ENCODE peak calls at places on chromosomes 4 and X, in nine cellular contexts. U, N, B, A, K, C, H, O and L are unnamed samples.

GRCh38 chr4:8215001-8215427 is 15.9 kb downstream of the SH3TC1 start:
- DNase-seq in A (peak; percentile 62), O (no peak), C (no peak), K (peak; percentile 64), H (peak; percentile 54), B (peak; percentile 79), U (peak; percentile 77), N (no peak), L (no peak)

GRCh38 chr4:109298279-109299010 is 4.0 kb downstream of the COL25A1 start:
- DNase-seq in U (no peak), H (no peak), B (no peak), N (no peak), O (no peak), K (no peak), A (peak; percentile 21), C (no peak), L (no peak)

GRCh38 chr4:4492161-4492847 is 49.5 kb downstream of the STX18 start:
- DNase-seq in O (no peak), C (no peak), H (no peak), A (no peak), N (no peak), U (peak; percentile 58), K (peak; percentile 33), B (peak; percentile 71), L (no peak)

GRCh38 chr4:120865985-120866384 is 56.5 kb downstream of the PRDM5 start:
- DNase-seq in A (no peak), B (no peak), K (no peak), C (no peak), H (no peak), U (peak; percentile 27), N (no peak), O (no peak), L (no peak)

GRCh38 chrX:25020391-25021131 is 4.8 kb upstream of the ARX start:
- DNase-seq in U (no peak), A (no peak), C (no peak), H (no peak), K (no peak), B (no peak), O (no peak), N (no peak), L (no peak)

GRCh38 chr4:89863533-89863932 is 26.6 kb upstream of the SNCA start:
- DNase-seq in K (no peak), O (no peak), A (no peak), N (no peak), C (no peak), U (no peak), B (no peak), H (no peak), L (no peak)

GRCh38 chr4:137387924-137388323 is 144.4 kb downstream of the PCDH18 start:
- DNase-seq in U (peak; percentile 77), B (peak; percentile 90), A (no peak), N (no peak), H (no peak), O (no peak), C (no peak), K (peak; percentile 43), L (no peak)

GRCh38 chrX:12978205-12979010 is 3.5 kb downstream of the TMSB4X start:
- DNase-seq in A (peak; percentile 64), K (no peak), N (no peak), O (peak; percentile 78), C (no peak), U (peak; percentile 85), H (peak; percentile 37), B (peak; percentile 91), L (no peak)

GRCh38 chr4:138035781-138036258 is 206.3 kb downstream of the SLC7A11 start:
- DNase-seq in C (no peak), N (no peak), U (peak; percentile 73), B (peak; percentile 76), K (no peak), A (peak; percentile 13), O (no peak), H (no peak), L (no peak)

GRCh38 chr4:7630559-7631287 is 196.0 kb upstream of the PSAPL1 start:
- DNase-seq in K (peak; percentile 61), U (peak; percentile 82), A (peak; percentile 37), H (peak; percentile 71), N (peak; percentile 80), O (no peak), C (no peak), B (peak; percentile 93), L (no peak)

GRCh38 chr4:72110886-72111285 is 79.1 kb downstream of the NPFFR2 start:
- DNase-seq in O (no peak), U (no peak), A (no peak), K (no peak), B (peak; percentile 3), C (no peak), H (no peak), N (no peak), L (no peak)

GRCh38 chr4:35885081-35885480 is 359.2 kb downstream of the ARAP2 start:
- DNase-seq in O (no peak), U (no peak), C (no peak), B (no peak), H (no peak), N (no peak), A (no peak), K (no peak), L (no peak)

GRCh38 chr4:73679836-73680235 is 59.6 kb upstream of the RASSF6 start:
- DNase-seq in N (no peak), K (peak; percentile 64), A (no peak), U (peak; percentile 57), O (no peak), B (peak; percentile 91), C (no peak), H (no peak), L (no peak)

GRCh38 chr4:97624204-97624603 is 519.1 kb downstream of the STPG2 start:
- DNase-seq in H (no peak), A (no peak), C (no peak), N (no peak), O (no peak), B (no peak), U (no peak), K (no peak), L (no peak)

DNA sequence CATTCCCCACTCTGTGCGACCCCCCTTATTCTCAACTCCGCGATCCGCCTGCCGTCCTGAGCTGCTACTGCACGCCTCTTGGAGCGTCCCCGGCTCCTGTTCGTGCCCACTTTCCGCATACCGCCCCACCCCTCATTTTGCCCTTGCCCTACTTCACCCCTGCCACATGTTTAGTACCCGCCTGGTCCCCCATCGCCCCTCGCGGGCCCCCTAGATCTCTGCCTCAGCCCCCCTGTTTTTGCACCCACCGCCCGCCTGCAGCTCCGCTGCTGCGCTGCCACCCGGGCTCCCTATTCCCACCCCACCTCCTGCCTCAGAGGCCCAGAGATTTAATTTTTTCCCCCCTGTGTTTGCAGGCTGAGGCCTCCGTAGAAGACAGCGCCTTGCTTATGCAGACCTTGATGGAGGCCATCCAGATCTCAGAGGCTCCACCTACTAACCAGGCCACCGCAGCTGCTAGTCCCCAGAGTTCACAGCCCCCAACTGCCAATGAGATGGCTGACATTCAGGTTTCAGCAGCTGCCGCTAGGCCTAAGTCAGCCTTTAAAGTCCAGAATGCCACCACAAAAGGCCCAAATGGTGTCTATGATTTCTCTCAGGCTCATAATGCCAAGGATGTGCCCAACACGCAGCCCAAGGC is 1.4 kb downstream of the MAGED1 start:
- DNase-seq in U (peak; percentile 38), K (no peak), O (peak; percentile 27), B (peak; percentile 37), N (peak; percentile 17), A (peak; percentile 58), C (no peak), H (peak; percentile 25), L (peak; percentile 68)
- TF ChIP-seq CTCF in U (peak; percentile 5), K (no peak), O (no peak), B (no peak), N (no peak), A (no peak), C (no peak), H (no peak), L (peak; percentile 29)

GRCh38 chr4:2415213-2415612 is 3.2 kb downstream of the ZFYVE28 start:
- DNase-seq in C (no peak), U (no peak), H (no peak), O (no peak), B (no peak), K (no peak), A (no peak), N (no peak), L (no peak)

GRCh38 chr4:2412534-2412884 is 5.9 kb downstream of the ZFYVE28 start:
- DNase-seq in A (peak; percentile 15), O (peak; percentile 83), H (no peak), U (no peak), K (no peak), C (no peak), B (no peak), N (no peak), L (no peak)

GRCh38 chr4:2413821-2414610 is 4.4 kb downstream of the ZFYVE28 start:
- DNase-seq in N (no peak), A (no peak), K (no peak), B (no peak), C (no peak), U (peak; percentile 33), H (no peak), O (peak; percentile 87), L (no peak)

GRCh38 chr4:2411786-2412510 is 6.5 kb downstream of the ZFYVE28 start:
- DNase-seq in H (no peak), O (no peak), B (no peak), N (no peak), A (no peak), C (no peak), U (no peak), K (no peak), L (no peak)

GRCh38 chr4:2412885-2413716 is 5.3 kb downstream of the ZFYVE28 start:
- DNase-seq in A (peak; percentile 89), C (peak; percentile 78), K (peak; percentile 81), O (peak; percentile 91), N (peak; percentile 86), H (peak; percentile 63), U (peak; percentile 88), B (peak; percentile 86), L (no peak)
- TF ChIP-seq CTCF in A (peak; percentile 68), C (peak; percentile 61), K (peak; percentile 76), O (peak; percentile 36), N (peak; percentile 45), H (peak; percentile 24), U (peak; percentile 54), B (peak; percentile 43), L (peak; percentile 79)

GRCh38 chr4:187046471-187046870 is 322.8 kb upstream of the FAT1 start:
- DNase-seq in C (no peak), O (no peak), A (no peak), K (no peak), H (no peak), N (no peak), U (no peak), B (no peak), L (no peak)
- TF ChIP-seq CTCF in C (no peak), O (no peak), A (no peak), K (no peak), H (no peak), N (no peak), U (no peak), B (no peak), L (no peak)

GRCh38 chr4:94626942-94627341 is 130.8 kb upstream of the BMPR1B start:
- DNase-seq in H (no peak), C (no peak), N (no peak), O (no peak), A (no peak), B (no peak), K (no peak), U (no peak), L (no peak)

GRCh38 chr4:94623507-94623906 is 134.2 kb upstream of the BMPR1B start:
- DNase-seq in K (no peak), O (no peak), B (peak; percentile 16), C (no peak), N (no peak), U (no peak), H (no peak), A (no peak), L (no peak)

GRCh38 chr4:94621491-94622080 is 136.2 kb upstream of the BMPR1B start:
- DNase-seq in U (peak; percentile 47), O (no peak), A (peak; percentile 15), H (no peak), B (peak; percentile 64), C (no peak), K (no peak), N (no peak), L (no peak)
- TF ChIP-seq CTCF in U (peak; percentile 92), O (peak; percentile 75), A (peak; percentile 75), H (peak; percentile 75), B (peak; percentile 82), C (peak; percentile 57), K (peak; percentile 73), N (peak; percentile 86), L (peak; percentile 97)